ENCODE peak calls at places on chromosomes 1 and 21, in six cellular contexts. One of them, this sample, is unnamed.

GRCh38 chr1:6124746-6125365 is 55.3 kb downstream of the CHD5 start:
- DNase-seq in GM10248: no peak
- DNase-seq in HL-60: no peak
- DNase-seq in keratinocyte: no peak
- DNase-seq in NB4: no peak
- DNase-seq in fibroblast of pulmonary artery: no peak
- DNase-seq in this sample: no peak

GRCh38 chr1:100950776-100951175 is 54.9 kb downstream of the SLC30A7 start:
- DNase-seq in GM10248: no peak
- DNase-seq in HL-60: no peak
- DNase-seq in fibroblast of pulmonary artery: peak; percentile 34
- DNase-seq in keratinocyte: no peak
- DNase-seq in NB4: no peak
- DNase-seq in this sample: peak; percentile 13

GRCh38 chr1:3771108-3772026 is 1.2 kb upstream of the SMIM1 start:
- DNase-seq in NB4: no peak
- DNase-seq in fibroblast of pulmonary artery: no peak
- DNase-seq in keratinocyte: no peak
- DNase-seq in HL-60: no peak
- DNase-seq in GM10248: no peak
- DNase-seq in this sample: no peak

GRCh38 chr1:43305926-43306687 is 5.3 kb downstream of the TIE1 start:
- DNase-seq in HL-60: no peak
- DNase-seq in GM10248: no peak
- DNase-seq in NB4: no peak
- DNase-seq in fibroblast of pulmonary artery: no peak
- DNase-seq in keratinocyte: no peak
- DNase-seq in this sample: no peak

GRCh38 chr1:29544406-29544805 is 308.1 kb downstream of the PTPRU start:
- DNase-seq in GM10248: no peak
- DNase-seq in NB4: no peak
- DNase-seq in fibroblast of pulmonary artery: no peak
- DNase-seq in HL-60: no peak
- DNase-seq in keratinocyte: no peak
- DNase-seq in this sample: no peak

GRCh38 chr1:207919523-207920210 is 8.7 kb upstream of the CD34 start:
- DNase-seq in fibroblast of pulmonary artery: peak; percentile 30
- DNase-seq in keratinocyte: no peak
- DNase-seq in HL-60: no peak
- DNase-seq in NB4: peak; percentile 23
- DNase-seq in GM10248: no peak
- DNase-seq in this sample: no peak

GRCh38 chr1:231241751-231242150 is 739 bp downstream of the GNPAT start:
- DNase-seq in HL-60: peak; percentile 33
- DNase-seq in NB4: peak; percentile 57
- DNase-seq in fibroblast of pulmonary artery: no peak
- DNase-seq in keratinocyte: no peak
- DNase-seq in GM10248: peak; percentile 43
- DNase-seq in this sample: peak; percentile 10

GRCh38 chr1:147545133-147545532 is 3.8 kb downstream of the BCL9 start:
- DNase-seq in HL-60: no peak
- DNase-seq in fibroblast of pulmonary artery: peak; percentile 33
- DNase-seq in GM10248: no peak
- DNase-seq in NB4: peak; percentile 54
- DNase-seq in keratinocyte: peak; percentile 98
- DNase-seq in this sample: peak; percentile 31

GRCh38 chr1:57276916-57277315 is 146.9 kb downstream of the DAB1 start:
- DNase-seq in NB4: no peak
- DNase-seq in fibroblast of pulmonary artery: no peak
- DNase-seq in GM10248: no peak
- DNase-seq in keratinocyte: no peak
- DNase-seq in HL-60: no peak
- DNase-seq in this sample: no peak

GRCh38 chr1:7650801-7651200 is 120.3 kb upstream of the VAMP3 start:
- DNase-seq in GM10248: no peak
- DNase-seq in HL-60: no peak
- DNase-seq in NB4: no peak
- DNase-seq in keratinocyte: no peak
- DNase-seq in fibroblast of pulmonary artery: no peak
- DNase-seq in this sample: no peak

GRCh38 chr1:201696217-201696761 is 132.7 kb upstream of the IPO9 start:
- DNase-seq in HL-60: no peak
- DNase-seq in fibroblast of pulmonary artery: peak; percentile 94
- DNase-seq in GM10248: no peak
- DNase-seq in NB4: no peak
- DNase-seq in keratinocyte: no peak
- DNase-seq in this sample: peak; percentile 92

GRCh38 chr1:216815239-216815955 is 92.2 kb upstream of the ESRRG start:
- DNase-seq in fibroblast of pulmonary artery: peak; percentile 33
- DNase-seq in keratinocyte: no peak
- DNase-seq in GM10248: no peak
- DNase-seq in NB4: no peak
- DNase-seq in HL-60: no peak
- DNase-seq in this sample: peak; percentile 26

GRCh38 chr21:41630249-41630648 is 122.3 kb upstream of the TMPRSS2 start:
- DNase-seq in NB4: no peak
- DNase-seq in keratinocyte: no peak
- DNase-seq in HL-60: no peak
- DNase-seq in GM10248: no peak
- DNase-seq in fibroblast of pulmonary artery: peak; percentile 99
- DNase-seq in this sample: peak; percentile 100

GRCh38 chr1:55466343-55466742 is 251.2 kb upstream of the USP24 start:
- DNase-seq in NB4: no peak
- DNase-seq in keratinocyte: no peak
- DNase-seq in fibroblast of pulmonary artery: no peak
- DNase-seq in GM10248: no peak
- DNase-seq in HL-60: no peak
- DNase-seq in this sample: no peak

GRCh38 chr1:64960731-64961130 is 5.6 kb downstream of the JAK1 start:
- DNase-seq in NB4: no peak
- DNase-seq in fibroblast of pulmonary artery: no peak
- DNase-seq in HL-60: no peak
- DNase-seq in GM10248: peak; percentile 51
- DNase-seq in keratinocyte: no peak
- DNase-seq in this sample: no peak

GRCh38 chr1:34060331-34060730 is 104.7 kb downstream of the CSMD2 start:
- DNase-seq in NB4: no peak
- DNase-seq in HL-60: no peak
- DNase-seq in fibroblast of pulmonary artery: no peak
- DNase-seq in keratinocyte: no peak
- DNase-seq in GM10248: no peak
- DNase-seq in this sample: no peak

DNA sequence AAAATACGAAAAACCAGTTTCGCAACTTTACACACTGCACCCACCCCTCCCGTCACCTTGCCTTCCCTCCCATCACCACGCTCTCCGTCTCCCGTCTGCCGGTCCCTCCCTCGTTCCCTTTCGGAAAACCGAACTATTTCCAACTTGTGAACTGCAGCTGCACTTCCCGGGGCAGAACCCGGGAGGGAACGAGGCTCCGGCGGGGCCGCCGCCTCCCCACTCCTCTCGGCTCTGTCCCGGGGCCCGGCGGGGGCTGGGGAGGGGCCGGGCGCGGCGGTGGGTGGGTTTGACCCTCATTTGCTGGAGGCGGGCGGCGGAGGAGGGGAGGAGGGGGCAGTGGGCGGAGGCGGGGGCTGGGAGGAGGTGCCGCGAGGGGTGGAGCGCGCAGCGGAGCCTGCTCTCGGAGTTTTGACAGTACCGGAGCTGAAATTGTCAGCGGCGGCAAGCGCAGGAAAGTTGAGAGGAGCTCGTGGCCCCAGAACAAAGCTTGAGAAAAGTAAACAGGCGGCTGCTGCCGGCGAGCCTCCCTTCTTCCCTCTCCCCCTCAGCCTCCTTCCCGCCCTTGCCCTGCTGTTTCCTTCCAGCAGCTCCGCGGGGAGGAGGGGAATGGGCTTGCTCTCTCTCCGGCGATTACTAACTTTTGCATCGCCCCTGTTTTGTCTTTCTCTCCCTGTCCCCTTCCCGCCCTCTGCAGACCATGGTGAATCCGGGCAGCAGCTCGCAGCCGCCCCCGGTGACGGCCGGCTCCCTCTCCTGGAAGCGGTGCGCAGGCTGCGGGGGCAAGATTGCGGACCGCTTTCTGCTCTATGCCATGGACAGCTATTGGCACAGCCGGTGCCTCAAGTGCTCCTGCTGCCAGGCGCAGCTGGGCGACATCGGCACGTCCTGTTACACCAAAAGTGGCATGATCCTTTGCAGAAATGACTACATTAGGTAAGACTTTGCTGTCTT is 2.9 kb downstream of the LMO4 start:
- DNase-seq in GM10248: peak; percentile 67
- DNase-seq in HL-60: peak; percentile 53
- DNase-seq in keratinocyte: no peak
- DNase-seq in fibroblast of pulmonary artery: peak; percentile 69
- DNase-seq in NB4: peak; percentile 80
- DNase-seq in this sample: peak; percentile 77
- TF ChIP-seq CTCF in GM10248: no peak
- TF ChIP-seq CTCF in HL-60: no peak
- TF ChIP-seq CTCF in keratinocyte: peak; percentile 24
- TF ChIP-seq CTCF in fibroblast of pulmonary artery: peak; percentile 21
- TF ChIP-seq CTCF in NB4: no peak
- TF ChIP-seq CTCF in this sample: peak; percentile 42

DNA sequence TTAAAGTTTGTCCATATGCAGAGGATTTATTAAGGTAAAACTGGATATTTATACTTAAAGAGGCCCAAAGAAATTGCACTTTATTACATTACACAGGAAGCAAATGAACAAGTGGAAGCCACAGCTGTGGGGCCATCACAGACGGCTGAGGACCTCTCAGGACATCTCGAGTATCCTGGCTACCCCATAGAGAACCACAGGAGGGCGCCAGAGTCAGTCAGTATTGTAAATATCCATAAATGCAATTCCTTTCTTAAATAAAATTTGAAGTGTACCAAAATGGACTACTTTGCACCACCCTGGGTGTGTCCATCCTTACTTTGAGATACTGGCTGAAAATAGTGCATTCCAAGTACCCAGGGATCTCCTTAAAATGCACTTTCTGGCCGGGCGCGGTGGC is 257.2 kb downstream of the MRPL39 start:
- DNase-seq in NB4: peak; percentile 31
- DNase-seq in GM10248: peak; percentile 20
- DNase-seq in keratinocyte: no peak
- DNase-seq in fibroblast of pulmonary artery: peak; percentile 59
- DNase-seq in HL-60: no peak
- DNase-seq in this sample: peak; percentile 76
- TF ChIP-seq CTCF in NB4: peak; percentile 53
- TF ChIP-seq CTCF in GM10248: peak; percentile 38
- TF ChIP-seq CTCF in keratinocyte: peak; percentile 38
- TF ChIP-seq CTCF in fibroblast of pulmonary artery: peak; percentile 66
- TF ChIP-seq CTCF in HL-60: no peak
- TF ChIP-seq CTCF in this sample: peak; percentile 76

GRCh38 chr1:31180338-31180737 is 59.3 kb downstream of the NKAIN1 start:
- DNase-seq in NB4: no peak
- DNase-seq in HL-60: no peak
- DNase-seq in GM10248: no peak
- DNase-seq in fibroblast of pulmonary artery: no peak
- DNase-seq in keratinocyte: no peak
- DNase-seq in this sample: no peak

GRCh38 chr1:31183927-31184554 is 55.6 kb downstream of the NKAIN1 start:
- DNase-seq in GM10248: peak; percentile 64
- DNase-seq in keratinocyte: no peak
- DNase-seq in HL-60: peak; percentile 31
- DNase-seq in NB4: peak; percentile 65
- DNase-seq in fibroblast of pulmonary artery: peak; percentile 51
- DNase-seq in this sample: peak; percentile 49

GRCh38 chr1:31183126-31183525 is 56.6 kb downstream of the NKAIN1 start:
- DNase-seq in GM10248: no peak
- DNase-seq in fibroblast of pulmonary artery: no peak
- DNase-seq in keratinocyte: no peak
- DNase-seq in NB4: no peak
- DNase-seq in HL-60: no peak
- DNase-seq in this sample: no peak

GRCh38 chr1:31181515-31182343 is 58.0 kb downstream of the NKAIN1 start:
- DNase-seq in GM10248: peak; percentile 73
- DNase-seq in keratinocyte: no peak
- DNase-seq in HL-60: peak; percentile 35
- DNase-seq in NB4: peak; percentile 68
- DNase-seq in fibroblast of pulmonary artery: peak; percentile 51
- DNase-seq in this sample: peak; percentile 58

GRCh38 chr1:31182352-31182751 is 57.3 kb downstream of the NKAIN1 start:
- DNase-seq in fibroblast of pulmonary artery: peak; percentile 95
- DNase-seq in NB4: peak; percentile 81
- DNase-seq in keratinocyte: peak; percentile 93
- DNase-seq in HL-60: peak; percentile 48
- DNase-seq in GM10248: peak; percentile 79
- DNase-seq in this sample: peak; percentile 98
- TF ChIP-seq CTCF in fibroblast of pulmonary artery: peak; percentile 50
- TF ChIP-seq CTCF in NB4: no peak
- TF ChIP-seq CTCF in keratinocyte: peak; percentile 68
- TF ChIP-seq CTCF in HL-60: no peak
- TF ChIP-seq CTCF in GM10248: no peak
- TF ChIP-seq CTCF in this sample: peak; percentile 62

DNA sequence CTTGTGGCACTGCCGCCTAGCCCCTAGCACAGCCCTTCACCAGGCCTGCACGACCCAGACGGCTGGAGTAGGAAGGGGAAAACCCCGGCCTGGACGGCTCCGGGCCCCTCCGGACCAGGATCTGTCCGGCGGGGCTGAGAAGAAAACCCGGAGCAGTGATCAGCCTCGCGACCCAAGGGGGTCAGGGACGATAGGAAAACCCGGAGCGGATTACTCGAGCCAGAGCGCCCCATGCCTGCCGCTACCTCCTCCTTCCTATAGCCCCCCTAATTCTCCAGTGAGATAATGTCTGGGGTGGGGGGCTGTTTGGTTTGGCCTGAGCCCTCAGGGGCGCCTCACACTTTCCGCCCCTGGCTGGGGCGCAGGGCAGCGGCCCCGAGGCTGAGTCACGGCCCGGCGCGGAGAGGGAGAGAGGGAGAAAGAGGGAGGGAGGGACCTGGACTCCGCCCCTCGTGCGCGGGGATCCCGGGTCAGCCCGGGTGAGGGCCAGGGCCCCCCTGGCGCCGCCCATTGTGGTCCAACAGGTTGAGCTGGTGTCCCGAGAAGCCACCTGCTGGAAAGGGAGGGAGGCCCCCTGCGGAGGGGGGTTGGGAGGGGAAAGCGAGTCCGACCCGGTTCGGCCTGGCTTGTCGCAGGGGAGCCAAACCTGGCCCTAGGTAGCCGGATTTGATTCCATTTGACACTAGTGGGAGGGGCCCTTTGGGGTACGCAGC is 1.7 kb upstream of the ZBTB7B start:
- DNase-seq in fibroblast of pulmonary artery: peak; percentile 83
- DNase-seq in NB4: peak; percentile 94
- DNase-seq in GM10248: peak; percentile 83
- DNase-seq in keratinocyte: no peak
- DNase-seq in HL-60: peak; percentile 92
- DNase-seq in this sample: peak; percentile 88
- TF ChIP-seq CTCF in fibroblast of pulmonary artery: no peak
- TF ChIP-seq CTCF in NB4: no peak
- TF ChIP-seq CTCF in GM10248: no peak
- TF ChIP-seq CTCF in keratinocyte: no peak
- TF ChIP-seq CTCF in HL-60: no peak
- TF ChIP-seq CTCF in this sample: peak; percentile 2